ENCODE peak calls at places on chromosomes 2 and 18, in six cellular contexts. One of them, this sample, is unnamed.

GRCh38 chr2:9752441-9753275 is 90.6 kb upstream of the TAF1B start:
- DNase-seq in HL-60: no peak
- DNase-seq in Peyer's patch: peak
- DNase-seq in transverse colon: peak
- DNase-seq in esophagus squamous epithelium: no peak
- DNase-seq in brain microvascular endothelial cell: peak
- DNase-seq in this sample: peak

GRCh38 chr2:57696016-57696415 is 350.6 kb upstream of the VRK2 start:
- DNase-seq in transverse colon: no peak
- DNase-seq in brain microvascular endothelial cell: peak
- DNase-seq in HL-60: no peak
- DNase-seq in Peyer's patch: no peak
- DNase-seq in esophagus squamous epithelium: no peak
- DNase-seq in this sample: no peak

GRCh38 chr2:2749206-2749598 is 418.1 kb upstream of the MYT1L start:
- DNase-seq in Peyer's patch: peak
- DNase-seq in transverse colon: no peak
- DNase-seq in brain microvascular endothelial cell: no peak
- DNase-seq in esophagus squamous epithelium: no peak
- DNase-seq in HL-60: no peak
- DNase-seq in this sample: no peak

GRCh38 chr2:6999161-6999877 is 82.1 kb downstream of the RNF144A start:
- DNase-seq in HL-60: peak
- DNase-seq in Peyer's patch: no peak
- DNase-seq in transverse colon: no peak
- DNase-seq in brain microvascular endothelial cell: no peak
- DNase-seq in esophagus squamous epithelium: no peak
- DNase-seq in this sample: no peak

GRCh38 chr2:184685999-184686841 is 87.9 kb downstream of the ZNF804A start:
- DNase-seq in HL-60: no peak
- DNase-seq in brain microvascular endothelial cell: peak
- DNase-seq in transverse colon: no peak
- DNase-seq in esophagus squamous epithelium: no peak
- DNase-seq in Peyer's patch: no peak
- DNase-seq in this sample: no peak

GRCh38 chr2:191050640-191050987 is 36.6 kb upstream of the STAT1 start:
- DNase-seq in Peyer's patch: no peak
- DNase-seq in transverse colon: no peak
- DNase-seq in HL-60: no peak
- DNase-seq in brain microvascular endothelial cell: peak
- DNase-seq in esophagus squamous epithelium: no peak
- DNase-seq in this sample: no peak

GRCh38 chr2:10911291-10912075 is at the start of gene KCNF1:
- DNase-seq in transverse colon: no peak
- DNase-seq in Peyer's patch: peak
- DNase-seq in esophagus squamous epithelium: no peak
- DNase-seq in HL-60: no peak
- DNase-seq in brain microvascular endothelial cell: no peak
- DNase-seq in this sample: no peak

GRCh38 chr2:10297950-10298349 is 4.8 kb upstream of the HPCAL1 start:
- DNase-seq in HL-60: peak
- DNase-seq in brain microvascular endothelial cell: peak
- DNase-seq in transverse colon: peak
- DNase-seq in esophagus squamous epithelium: no peak
- DNase-seq in Peyer's patch: no peak
- DNase-seq in this sample: peak

GRCh38 chr2:60260646-60261296 is 292.7 kb downstream of the BCL11A start:
- DNase-seq in esophagus squamous epithelium: no peak
- DNase-seq in brain microvascular endothelial cell: peak
- DNase-seq in HL-60: peak
- DNase-seq in transverse colon: no peak
- DNase-seq in Peyer's patch: no peak
- DNase-seq in this sample: no peak

GRCh38 chr2:49619804-49620203 is 465.5 kb upstream of the FSHR start:
- DNase-seq in brain microvascular endothelial cell: no peak
- DNase-seq in transverse colon: no peak
- DNase-seq in Peyer's patch: no peak
- DNase-seq in esophagus squamous epithelium: no peak
- DNase-seq in HL-60: no peak
- DNase-seq in this sample: no peak

GRCh38 chr2:113840463-113840975 is 49.4 kb upstream of the ACTR3 start:
- DNase-seq in esophagus squamous epithelium: no peak
- DNase-seq in brain microvascular endothelial cell: no peak
- DNase-seq in Peyer's patch: no peak
- DNase-seq in transverse colon: no peak
- DNase-seq in HL-60: no peak
- DNase-seq in this sample: no peak

GRCh38 chr2:164143183-164143930 is 407.5 kb upstream of the FIGN start:
- DNase-seq in brain microvascular endothelial cell: no peak
- DNase-seq in HL-60: no peak
- DNase-seq in esophagus squamous epithelium: no peak
- DNase-seq in Peyer's patch: no peak
- DNase-seq in transverse colon: no peak
- DNase-seq in this sample: no peak

GRCh38 chr2:71700041-71700879 is 246.9 kb downstream of the DYSF start:
- DNase-seq in brain microvascular endothelial cell: no peak
- DNase-seq in esophagus squamous epithelium: no peak
- DNase-seq in Peyer's patch: peak
- DNase-seq in HL-60: no peak
- DNase-seq in transverse colon: no peak
- DNase-seq in this sample: no peak

GRCh38 chr2:78077637-78078036 is 555.5 kb upstream of the LRRTM4 start:
- DNase-seq in brain microvascular endothelial cell: no peak
- DNase-seq in transverse colon: no peak
- DNase-seq in HL-60: no peak
- DNase-seq in Peyer's patch: no peak
- DNase-seq in esophagus squamous epithelium: no peak
- DNase-seq in this sample: no peak

GRCh38 chr2:219769044-219770030 is 141.9 kb downstream of the SLC4A3 start:
- DNase-seq in esophagus squamous epithelium: no peak
- DNase-seq in Peyer's patch: no peak
- DNase-seq in transverse colon: no peak
- DNase-seq in brain microvascular endothelial cell: peak
- DNase-seq in HL-60: no peak
- DNase-seq in this sample: peak

GRCh38 chr2:144659731-144660275 is 139.9 kb upstream of the ZEB2 start:
- DNase-seq in transverse colon: no peak
- DNase-seq in esophagus squamous epithelium: no peak
- DNase-seq in brain microvascular endothelial cell: peak
- DNase-seq in HL-60: peak
- DNase-seq in Peyer's patch: no peak
- DNase-seq in this sample: peak

GRCh38 chr2:46825958-46826897 is 89.4 kb downstream of the MCFD2 start:
- DNase-seq in transverse colon: no peak
- DNase-seq in esophagus squamous epithelium: no peak
- DNase-seq in brain microvascular endothelial cell: peak
- DNase-seq in Peyer's patch: no peak
- DNase-seq in HL-60: no peak
- DNase-seq in this sample: no peak

GRCh38 chr2:10471956-10472355 is 23.8 kb upstream of the ODC1 start:
- DNase-seq in transverse colon: no peak
- DNase-seq in Peyer's patch: no peak
- DNase-seq in HL-60: no peak
- DNase-seq in esophagus squamous epithelium: no peak
- DNase-seq in brain microvascular endothelial cell: no peak
- DNase-seq in this sample: no peak

GRCh38 chr2:84223191-84223590 is 235.9 kb downstream of the SUCLG1 start:
- DNase-seq in transverse colon: no peak
- DNase-seq in HL-60: no peak
- DNase-seq in brain microvascular endothelial cell: peak
- DNase-seq in esophagus squamous epithelium: no peak
- DNase-seq in Peyer's patch: no peak
- DNase-seq in this sample: no peak

GRCh38 chr2:43133336-43133707 is 93.1 kb downstream of the ZFP36L2 start:
- DNase-seq in brain microvascular endothelial cell: no peak
- DNase-seq in Peyer's patch: peak
- DNase-seq in HL-60: peak
- DNase-seq in esophagus squamous epithelium: no peak
- DNase-seq in transverse colon: no peak
- DNase-seq in this sample: no peak

GRCh38 chr2:19670303-19670702 is 231.5 kb downstream of the TTC32 start:
- DNase-seq in Peyer's patch: no peak
- DNase-seq in esophagus squamous epithelium: no peak
- DNase-seq in brain microvascular endothelial cell: no peak
- DNase-seq in transverse colon: no peak
- DNase-seq in HL-60: no peak
- DNase-seq in this sample: no peak

GRCh38 chr2:205765147-205765546 is 82.8 kb downstream of the NRP2 start:
- DNase-seq in HL-60: no peak
- DNase-seq in esophagus squamous epithelium: no peak
- DNase-seq in transverse colon: no peak
- DNase-seq in Peyer's patch: no peak
- DNase-seq in brain microvascular endothelial cell: no peak
- DNase-seq in this sample: no peak

GRCh38 chr18:59910967-59911366 is 11.2 kb downstream of the PMAIP1 start:
- DNase-seq in esophagus squamous epithelium: no peak
- DNase-seq in transverse colon: no peak
- DNase-seq in Peyer's patch: no peak
- DNase-seq in HL-60: no peak
- DNase-seq in brain microvascular endothelial cell: no peak
- DNase-seq in this sample: no peak

GRCh38 chr2:162041465-162041864 is 32.5 kb downstream of the DPP4 start:
- DNase-seq in esophagus squamous epithelium: no peak
- DNase-seq in transverse colon: no peak
- DNase-seq in brain microvascular endothelial cell: no peak
- DNase-seq in Peyer's patch: no peak
- DNase-seq in HL-60: no peak
- DNase-seq in this sample: no peak

GRCh38 chr2:119011162-119011909 is 69.3 kb downstream of the MARCO start:
- DNase-seq in HL-60: peak
- DNase-seq in esophagus squamous epithelium: no peak
- DNase-seq in brain microvascular endothelial cell: peak
- DNase-seq in Peyer's patch: no peak
- DNase-seq in transverse colon: peak
- DNase-seq in this sample: no peak

GRCh38 chr2:237603049-237603717 is 12.6 kb upstream of the RAB17 start:
- DNase-seq in brain microvascular endothelial cell: no peak
- DNase-seq in transverse colon: no peak
- DNase-seq in esophagus squamous epithelium: no peak
- DNase-seq in Peyer's patch: no peak
- DNase-seq in HL-60: no peak
- DNase-seq in this sample: no peak

GRCh38 chr2:237602409-237602808 is 11.9 kb upstream of the RAB17 start:
- DNase-seq in Peyer's patch: no peak
- DNase-seq in transverse colon: no peak
- DNase-seq in brain microvascular endothelial cell: no peak
- DNase-seq in esophagus squamous epithelium: no peak
- DNase-seq in HL-60: no peak
- DNase-seq in this sample: no peak

GRCh38 chr2:237604391-237604790 is 13.9 kb upstream of the RAB17 start:
- DNase-seq in Peyer's patch: no peak
- DNase-seq in esophagus squamous epithelium: no peak
- DNase-seq in brain microvascular endothelial cell: no peak
- DNase-seq in HL-60: no peak
- DNase-seq in transverse colon: no peak
- DNase-seq in this sample: no peak

GRCh38 chr2:237603718-237604362 is 13.3 kb upstream of the RAB17 start:
- DNase-seq in Peyer's patch: no peak
- DNase-seq in transverse colon: peak
- DNase-seq in esophagus squamous epithelium: no peak
- DNase-seq in HL-60: peak
- DNase-seq in brain microvascular endothelial cell: peak
- DNase-seq in this sample: peak

GRCh38 chr2:237604960-237605359 is 14.4 kb upstream of the RAB17 start:
- DNase-seq in HL-60: no peak
- DNase-seq in esophagus squamous epithelium: no peak
- DNase-seq in Peyer's patch: no peak
- DNase-seq in transverse colon: no peak
- DNase-seq in brain microvascular endothelial cell: no peak
- DNase-seq in this sample: no peak
- TF ChIP-seq CTCF in HL-60: no peak
- TF ChIP-seq CTCF in esophagus squamous epithelium: no peak
- TF ChIP-seq CTCF in Peyer's patch: no peak
- TF ChIP-seq CTCF in transverse colon: peak
- TF ChIP-seq CTCF in brain microvascular endothelial cell: peak
- TF ChIP-seq CTCF in this sample: peak

GRCh38 chr18:58309610-58310239 is 265.7 kb downstream of the NEDD4L start:
- DNase-seq in brain microvascular endothelial cell: no peak
- DNase-seq in esophagus squamous epithelium: no peak
- DNase-seq in HL-60: no peak
- DNase-seq in transverse colon: no peak
- DNase-seq in Peyer's patch: no peak
- DNase-seq in this sample: no peak
- H3K27ac ChIP-seq in brain microvascular endothelial cell: no peak
- H3K27ac ChIP-seq in esophagus squamous epithelium: peak
- H3K27ac ChIP-seq in HL-60: no peak
- H3K27ac ChIP-seq in transverse colon: peak
- H3K27ac ChIP-seq in Peyer's patch: peak
- H3K27ac ChIP-seq in this sample: no peak

DNA sequence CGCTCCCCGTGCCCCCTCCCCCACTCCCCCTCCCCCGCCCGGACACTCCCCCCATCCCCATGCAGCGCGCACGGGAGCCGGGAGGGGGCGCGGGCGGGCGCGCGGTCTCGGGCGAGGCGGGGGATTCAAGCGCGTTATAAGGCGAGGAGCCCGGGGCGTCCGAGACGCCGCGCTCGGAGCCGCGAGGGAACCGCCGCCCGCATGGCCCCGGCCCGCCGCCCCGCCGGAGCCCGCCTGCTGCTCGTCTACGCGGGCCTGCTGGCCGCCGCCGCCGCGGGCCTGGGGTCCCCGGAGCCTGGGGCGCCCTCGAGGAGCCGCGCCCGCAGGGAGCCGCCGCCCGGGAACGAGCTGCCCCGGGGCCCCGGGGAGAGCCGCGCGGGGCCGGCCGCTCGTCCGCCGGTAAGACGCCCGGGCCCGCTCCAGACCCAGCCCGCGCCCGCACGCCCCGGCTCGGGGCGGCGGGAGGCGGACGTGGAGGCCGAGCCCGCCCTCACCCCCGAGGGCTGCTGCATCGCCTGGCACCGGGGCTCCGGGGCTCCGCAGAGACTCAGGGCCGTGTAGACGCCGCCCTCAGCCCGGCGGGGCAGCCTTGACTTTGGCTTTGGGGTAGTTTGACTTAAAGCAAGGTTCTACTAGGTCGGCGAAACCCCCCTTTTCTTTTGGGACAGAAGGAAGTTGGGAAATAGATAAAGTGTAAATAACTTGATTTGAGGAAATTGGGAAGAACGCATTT is at the start of gene ERFE:
- DNase-seq in esophagus squamous epithelium: no peak
- DNase-seq in HL-60: peak
- DNase-seq in transverse colon: peak
- DNase-seq in brain microvascular endothelial cell: no peak
- DNase-seq in Peyer's patch: peak
- DNase-seq in this sample: no peak
- TF ChIP-seq CTCF in esophagus squamous epithelium: peak
- TF ChIP-seq CTCF in HL-60: no peak
- TF ChIP-seq CTCF in transverse colon: no peak
- TF ChIP-seq CTCF in brain microvascular endothelial cell: peak
- TF ChIP-seq CTCF in Peyer's patch: no peak
- TF ChIP-seq CTCF in this sample: peak

DNA sequence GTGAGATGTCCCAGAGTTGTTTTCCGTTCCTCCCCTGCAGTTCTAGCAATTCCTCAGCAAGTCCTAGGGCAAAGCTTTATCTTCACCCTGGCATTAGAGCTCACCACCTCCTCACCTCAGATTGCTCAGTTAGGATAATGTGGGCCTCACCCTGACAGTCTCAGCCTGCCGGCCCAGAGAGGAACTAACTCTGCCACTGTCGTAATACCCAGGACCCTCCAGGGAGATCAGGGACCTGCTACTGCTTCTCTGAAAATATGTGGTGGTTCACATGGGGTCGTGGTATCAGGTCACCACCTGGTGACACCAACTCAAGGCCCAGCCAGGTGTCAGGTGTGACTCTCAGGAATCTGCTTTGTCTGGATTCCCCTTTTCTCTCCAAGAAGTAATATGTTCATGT is 120.7 kb downstream of the FEZ2 start:
- DNase-seq in transverse colon: no peak
- DNase-seq in esophagus squamous epithelium: no peak
- DNase-seq in brain microvascular endothelial cell: no peak
- DNase-seq in Peyer's patch: no peak
- DNase-seq in HL-60: peak
- DNase-seq in this sample: no peak
- H3K27ac ChIP-seq in transverse colon: peak
- H3K27ac ChIP-seq in esophagus squamous epithelium: peak
- H3K27ac ChIP-seq in brain microvascular endothelial cell: peak
- H3K27ac ChIP-seq in Peyer's patch: no peak
- H3K27ac ChIP-seq in HL-60: peak
- H3K27ac ChIP-seq in this sample: peak